ENCODE peak calls at places on chromosomes 5 and 9, in seven cellular contexts. L is astrocyte of the spinal cord, M is Caco-2, J is progenitor cell of endocrine pancreas, Y is MM.1S, R is glutamatergic neuron, S is HFFc6. E is an unnamed sample.

GRCh38 chr9:136582977-136583735 is 37.3 kb upstream of the NOTCH1 start:
- DNase-seq in L (no peak), J (no peak), R (no peak), Y (no peak), S (no peak), M (no peak), E (no peak)

GRCh38 chr9:68560131-68560844 is 19.6 kb upstream of the TMEM252 start:
- DNase-seq in R (peak), L (peak), J (no peak), Y (peak), S (no peak), M (peak), E (peak)

GRCh38 chr5:173315495-173316352 is 12.5 kb downstream of the STC2 start:
- DNase-seq in S (peak), L (peak), M (peak), J (no peak), R (no peak), Y (peak), E (no peak)

GRCh38 chr5:120446068-120446492 is 18.0 kb upstream of the PRR16 start:
- DNase-seq in M (no peak), Y (no peak), R (no peak), J (no peak), L (peak), S (peak), E (no peak)

GRCh38 chr5:58454025-58454424 is 5.9 kb downstream of the PLK2 start:
- DNase-seq in S (no peak), L (no peak), J (no peak), M (no peak), Y (no peak), R (no peak), E (no peak)

GRCh38 chr5:174951151-174951780 is 226.9 kb downstream of the MSX2 start:
- DNase-seq in Y (peak), L (peak), R (peak), J (peak), S (peak), M (peak), E (peak)

GRCh38 chr5:107555425-107556090 is 115.2 kb downstream of the EFNA5 start:
- DNase-seq in J (no peak), M (no peak), S (peak), L (peak), Y (no peak), R (no peak), E (no peak)

GRCh38 chr9:127776195-127776918 is 2.1 kb downstream of the SH2D3C start:
- DNase-seq in S (no peak), Y (peak), R (peak), L (no peak), M (no peak), J (no peak), E (no peak)

GRCh38 chr9:137753192-137753765 is 124.3 kb upstream of the CACNA1B start:
- DNase-seq in R (no peak), L (no peak), M (no peak), J (no peak), S (no peak), Y (no peak), E (no peak)

GRCh38 chr5:123094919-123095693 is 6.1 kb downstream of the PRDM6 start:
- DNase-seq in M (no peak), J (peak), S (no peak), L (no peak), Y (no peak), R (peak), E (peak)

GRCh38 chr5:27172708-27173107 is 134.3 kb upstream of the CDH9 start:
- DNase-seq in S (no peak), M (no peak), J (no peak), Y (no peak), R (no peak), L (no peak), E (no peak)

GRCh38 chr5:173794901-173795416 is 93.2 kb upstream of the CPEB4 start:
- DNase-seq in R (no peak), Y (no peak), S (no peak), L (no peak), M (no peak), J (no peak), E (no peak)

GRCh38 chr5:131204964-131205363 is 34.2 kb downstream of the LYRM7 start:
- DNase-seq in Y (no peak), S (no peak), L (no peak), J (no peak), R (no peak), M (no peak), E (no peak)

GRCh38 chr5:59559847-59560246 is 333.7 kb downstream of the PDE4D start:
- DNase-seq in S (no peak), M (no peak), R (no peak), Y (no peak), J (no peak), L (no peak), E (no peak)

GRCh38 chr5:150596313-150596712 is 44.1 kb upstream of the SYNPO start:
- DNase-seq in S (no peak), M (no peak), J (no peak), R (no peak), Y (no peak), L (no peak), E (no peak)

GRCh38 chr9:6944896-6945295 is 187.1 kb downstream of the KDM4C start:
- DNase-seq in M (no peak), Y (no peak), L (peak), J (no peak), S (peak), R (no peak), E (no peak)

GRCh38 chr9:105510024-105510423 is 47.9 kb upstream of the FKTN start:
- DNase-seq in L (peak), Y (no peak), S (peak), J (no peak), M (no peak), R (no peak), E (no peak)

GRCh38 chr9:123349691-123350480 is 6.1 kb upstream of the CRB2 start:
- DNase-seq in L (peak), M (peak), Y (peak), R (peak), J (peak), S (no peak), E (peak)

GRCh38 chr5:147887026-147887627 is 8.6 kb downstream of the SCGB3A2 start:
- DNase-seq in Y (peak), S (no peak), M (no peak), L (peak), R (no peak), J (no peak), E (peak)

GRCh38 chr9:134327671-134328231 is 1.5 kb downstream of the RXRA start:
- DNase-seq in J (no peak), M (no peak), Y (no peak), L (no peak), R (peak), S (no peak), E (no peak)

GRCh38 chr9:84045481-84046097 is 65.0 kb downstream of the RMI1 start:
- DNase-seq in L (no peak), S (no peak), Y (no peak), M (no peak), R (no peak), J (no peak), E (no peak)

GRCh38 chr5:43038523-43038989 is 1.6 kb downstream of the ANXA2R start:
- DNase-seq in R (no peak), L (peak), Y (peak), S (no peak), M (no peak), J (no peak), E (no peak)

GRCh38 chr5:136374003-136374402 is 8.7 kb upstream of the TRPC7 start:
- DNase-seq in L (no peak), Y (no peak), S (peak), J (no peak), M (peak), R (no peak), E (no peak)

GRCh38 chr9:133135193-133135745 is 14.2 kb upstream of the RALGDS start:
- DNase-seq in R (peak), J (no peak), L (peak), S (peak), Y (no peak), M (no peak), E (no peak)

GRCh38 chr9:77985996-77986395 is 45.6 kb downstream of the GNAQ start:
- DNase-seq in L (no peak), Y (no peak), J (no peak), M (no peak), S (no peak), R (no peak), E (no peak)

GRCh38 chr9:90939367-90939766 is 137.7 kb downstream of the SYK start:
- DNase-seq in S (no peak), J (no peak), Y (no peak), L (no peak), M (no peak), R (no peak), E (no peak)

GRCh38 chr9:7234144-7234543 is 476.4 kb downstream of the KDM4C start:
- DNase-seq in R (peak), J (no peak), L (peak), M (no peak), Y (peak), S (peak), E (peak)

GRCh38 chr5:131393498-131393968 is 129.7 kb downstream of the CDC42SE2 start:
- DNase-seq in R (no peak), L (peak), J (no peak), Y (no peak), S (no peak), M (no peak), E (no peak)

GRCh38 chr5:139859013-139859412 is 63.4 kb downstream of the PSD2 start:
- DNase-seq in L (no peak), Y (no peak), S (no peak), J (no peak), R (no peak), M (no peak), E (no peak)

GRCh38 chr5:73623929-73624404 is 2.0 kb upstream of the ARHGEF28 start:
- DNase-seq in Y (no peak), J (no peak), L (no peak), R (no peak), S (no peak), M (no peak), E (no peak)

GRCh38 chr9:26326473-26327044 is 566.0 kb downstream of the CAAP1 start:
- DNase-seq in M (no peak), Y (peak), R (peak), L (peak), S (peak), J (peak), E (peak)

GRCh38 chr5:114358329-114358728 is 3.5 kb upstream of the KCNN2 start:
- DNase-seq in L (no peak), M (no peak), S (no peak), J (no peak), Y (no peak), R (no peak), E (no peak)

GRCh38 chr5:68074633-68075032 is 140.9 kb upstream of the PIK3R1 start:
- DNase-seq in S (no peak), R (no peak), L (no peak), Y (no peak), M (no peak), J (no peak), E (no peak)

GRCh38 chr5:139130217-139130616 is 68.0 kb downstream of the SIL1 start:
- DNase-seq in J (no peak), R (no peak), L (no peak), S (no peak), M (no peak), Y (no peak), E (no peak)

GRCh38 chr9:91580136-91580535 is 156.5 kb upstream of the NFIL3 start:
- DNase-seq in R (no peak), M (no peak), Y (no peak), S (peak), J (no peak), L (peak), E (no peak)

GRCh38 chr5:112366987-112367386 is 52.1 kb downstream of the EPB41L4A start:
- DNase-seq in S (no peak), M (no peak), J (no peak), L (no peak), Y (no peak), R (no peak), E (no peak)
- TF ChIP-seq CTCF in S (peak), M (peak), J (peak), L (peak), Y (peak), R (peak), E (peak)

GRCh38 chr5:141363952-141364660 is at the start of gene PCDHGA5:
- DNase-seq in R (no peak), J (no peak), Y (no peak), S (no peak), M (no peak), L (no peak), E (no peak)
- TF ChIP-seq CTCF in R (no peak), J (no peak), Y (no peak), S (no peak), M (no peak), L (no peak), E (no peak)

DNA sequence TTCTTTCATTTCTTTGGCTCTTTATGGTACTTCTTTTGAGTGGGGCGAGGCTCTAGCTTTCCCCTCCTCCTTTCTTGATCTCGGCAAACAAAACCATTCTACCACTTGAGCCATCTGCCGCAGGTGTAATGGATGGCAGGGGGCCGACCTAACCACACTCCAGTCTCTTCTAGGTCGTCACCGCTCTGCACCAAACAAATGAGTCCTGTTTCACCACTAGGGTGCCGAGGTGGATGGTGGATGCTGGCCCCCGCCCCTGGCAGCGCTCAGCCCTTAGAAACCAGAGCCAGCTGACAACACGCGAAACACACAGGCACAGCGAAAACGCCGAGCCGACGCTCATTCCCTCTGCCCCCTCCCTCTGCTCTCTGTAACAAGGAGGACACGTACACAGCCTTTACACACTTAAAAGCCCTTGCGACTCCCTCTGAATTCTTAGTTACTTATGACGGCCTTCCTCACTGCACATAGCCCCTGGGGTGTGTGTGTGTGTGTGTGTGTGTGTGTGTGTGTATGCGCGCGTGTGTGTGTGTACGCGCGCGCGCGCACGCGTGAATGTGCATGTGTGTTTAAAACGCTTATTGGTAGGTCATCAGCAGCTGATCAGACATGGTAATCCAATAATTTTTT is 199.4 kb downstream of the MEF2C start:
- DNase-seq in R (peak), M (no peak), S (no peak), L (peak), Y (peak), J (no peak), E (no peak)
- TF ChIP-seq CTCF in R (peak), M (no peak), S (peak), L (peak), Y (peak), J (peak), E (peak)

GRCh38 chr5:34756781-34757624 is 82.0 kb upstream of the TTC23L start:
- DNase-seq in J (no peak), Y (no peak), S (no peak), R (peak), L (peak), M (peak), E (peak)
- TF ChIP-seq CTCF in J (no peak), Y (no peak), S (no peak), R (no peak), L (no peak), M (no peak), E (no peak)

GRCh38 chr9:30773427-30773826 is 1611.0 kb upstream of the ACO1 start:
- DNase-seq in J (no peak), M (no peak), Y (no peak), L (no peak), R (no peak), S (no peak), E (no peak)

GRCh38 chr9:30771278-30771677 is 1613.2 kb upstream of the ACO1 start:
- DNase-seq in M (no peak), J (no peak), L (no peak), Y (no peak), S (no peak), R (no peak), E (no peak)

GRCh38 chr9:30775236-30775635 is 1609.2 kb upstream of the ACO1 start:
- DNase-seq in R (no peak), Y (no peak), M (no peak), J (no peak), S (no peak), L (no peak), E (no peak)

DNA sequence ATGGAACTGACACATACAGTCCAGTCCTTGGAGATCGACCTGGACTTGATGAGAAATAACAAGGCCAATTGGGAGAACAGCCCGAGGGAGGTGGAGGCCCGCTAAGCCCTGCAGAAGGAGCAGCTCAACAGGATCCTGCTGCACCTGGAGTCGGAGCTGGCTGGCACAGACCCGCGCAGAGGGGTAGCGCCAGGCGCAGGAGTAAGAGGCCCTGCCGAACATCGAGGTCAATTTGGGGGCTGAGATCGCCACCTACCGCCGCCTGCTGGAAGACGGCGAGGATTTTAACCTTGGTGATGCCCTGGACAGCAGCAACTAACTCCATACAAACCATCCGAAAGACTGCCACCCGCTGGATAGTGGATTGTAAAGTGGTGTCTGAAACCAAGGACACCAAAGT is 1610.1 kb upstream of the ACO1 start:
- DNase-seq in R (peak), Y (no peak), L (no peak), M (no peak), J (no peak), S (no peak), E (no peak)
- TF ChIP-seq CTCF in R (no peak), Y (no peak), L (no peak), M (no peak), J (peak), S (no peak), E (peak)

GRCh38 chr9:121118266-121118665 is 43.5 kb downstream of the CNTRL start:
- DNase-seq in Y (no peak), M (no peak), R (no peak), J (no peak), L (no peak), S (no peak), E (no peak)

GRCh38 chr9:121122450-121123032 is 47.8 kb downstream of the CNTRL start:
- DNase-seq in J (no peak), L (peak), M (no peak), R (no peak), Y (no peak), S (no peak), E (no peak)

GRCh38 chr9:121123816-121124536 is 49.2 kb downstream of the CNTRL start:
- DNase-seq in S (no peak), J (no peak), M (no peak), R (no peak), Y (no peak), L (no peak), E (no peak)

GRCh38 chr9:121120386-121120785 is 45.6 kb downstream of the CNTRL start:
- DNase-seq in M (no peak), Y (no peak), R (no peak), S (no peak), L (no peak), J (no peak), E (no peak)

DNA sequence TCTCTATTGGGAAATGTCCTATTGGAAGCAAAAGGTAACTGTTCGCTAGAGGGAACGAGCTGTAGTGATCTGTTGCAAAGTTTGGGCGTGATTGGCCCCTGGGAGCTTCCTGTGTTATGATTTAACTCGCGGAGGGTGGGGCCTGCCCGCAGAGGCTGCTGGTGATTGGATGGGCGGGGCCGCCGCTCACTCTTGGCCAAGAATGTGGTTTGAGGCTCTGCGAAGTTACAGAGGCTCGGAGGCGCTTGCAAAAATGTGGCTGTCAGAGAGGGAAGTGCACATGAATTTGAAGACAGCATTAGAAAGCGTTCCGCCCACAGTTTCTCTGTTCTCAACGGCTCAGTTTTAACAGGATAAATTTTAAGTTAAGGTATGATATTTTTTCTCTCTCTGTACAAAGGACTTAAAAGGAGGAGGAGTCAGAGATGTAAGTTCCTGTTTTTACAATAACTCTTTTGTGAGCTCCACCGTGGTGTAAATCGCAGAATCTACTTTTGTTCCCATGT is 46.9 kb downstream of the CNTRL start:
- DNase-seq in J (peak), S (peak), L (peak), Y (peak), R (peak), M (peak), E (peak)
- TF ChIP-seq CTCF in J (peak), S (peak), L (peak), Y (peak), R (no peak), M (no peak), E (peak)